ENCODE peak calls at places on chromosomes 5 and 9, in eight cellular contexts. X is RWPE1, K is ovary, V is HFF-Myc, P is type B pancreatic cell, L is astrocyte of the spinal cord, Q is thyroid gland, B is brain microvascular endothelial cell. J is an unnamed sample.

GRCh38 chr5:33310471-33310870 is 130.3 kb upstream of the TARS1 start:
- DNase-seq in X (peak; percentile 66), K (no peak), V (no peak), P (no peak), L (peak; percentile 77), Q (no peak), B (no peak), J (no peak)

GRCh38 chr5:134874831-134875655 is 872 bp downstream of the TXNDC15 start:
- DNase-seq in X (peak; percentile 90), K (peak; percentile 51), V (peak; percentile 72), P (no peak), L (peak; percentile 92), Q (peak; percentile 45), B (peak; percentile 85), J (peak; percentile 14)

GRCh38 chr5:148374693-148375360 is 8.9 kb upstream of the FBXO38 start:
- DNase-seq in X (peak; percentile 74), K (no peak), V (no peak), P (no peak), L (peak; percentile 62), Q (peak; percentile 22), B (peak; percentile 57), J (peak; percentile 47)

GRCh38 chr5:96868603-96869371 is 7.5 kb upstream of the ERAP2 start:
- DNase-seq in X (peak; percentile 68), K (no peak), V (no peak), P (no peak), L (peak; percentile 75), Q (peak; percentile 5), B (peak; percentile 63), J (peak; percentile 38)

GRCh38 chr5:914612-915011 is 21.9 kb downstream of the TRIP13 start:
- DNase-seq in X (no peak), K (no peak), V (no peak), P (no peak), L (no peak), Q (no peak), B (no peak), J (no peak)

GRCh38 chr5:160298189-160298588 is 14.2 kb downstream of the CCNJL start:
- DNase-seq in X (no peak), K (no peak), V (no peak), P (no peak), L (no peak), Q (no peak), B (no peak), J (no peak)

GRCh38 chr5:179585903-179586511 is 35.7 kb downstream of the RUFY1 start:
- DNase-seq in X (no peak), K (no peak), V (no peak), P (no peak), L (no peak), Q (no peak), B (no peak), J (no peak)

GRCh38 chr5:73770601-73771025 is 144.6 kb downstream of the ARHGEF28 start:
- DNase-seq in X (no peak), K (no peak), V (no peak), P (no peak), L (peak; percentile 62), Q (no peak), B (no peak), J (no peak)

GRCh38 chr9:20989923-20990341 is 41.5 kb downstream of the HACD4 start:
- DNase-seq in X (no peak), K (no peak), V (no peak), P (no peak), L (peak; percentile 61), Q (peak; percentile 15), B (no peak), J (peak; percentile 9)

GRCh38 chr9:126984969-126985368 is 70.4 kb downstream of the RALGPS1 start:
- DNase-seq in X (peak; percentile 30), K (no peak), V (no peak), P (no peak), L (no peak), Q (no peak), B (no peak), J (no peak)

GRCh38 chr5:96297867-96298266 is 135.2 kb downstream of the PCSK1 start:
- DNase-seq in X (no peak), K (no peak), V (peak; percentile 53), P (no peak), L (peak; percentile 76), Q (no peak), B (peak; percentile 88), J (no peak)

GRCh38 chr9:93680445-93681315 is 104.3 kb downstream of the PHF2 start:
- DNase-seq in X (no peak), K (no peak), V (no peak), P (peak; percentile 66), L (no peak), Q (no peak), B (no peak), J (peak; percentile 3)

GRCh38 chr5:138492552-138493045 is 27.3 kb downstream of the EGR1 start:
- DNase-seq in X (no peak), K (no peak), V (no peak), P (no peak), L (no peak), Q (no peak), B (no peak), J (no peak)

GRCh38 chr9:13614060-13614459 is 334.6 kb upstream of the MPDZ start:
- DNase-seq in X (no peak), K (no peak), V (no peak), P (no peak), L (no peak), Q (no peak), B (no peak), J (no peak)

GRCh38 chr5:26847041-26847736 is 191.2 kb downstream of the CDH9 start:
- DNase-seq in X (no peak), K (no peak), V (no peak), P (no peak), L (no peak), Q (no peak), B (peak; percentile 37), J (no peak)

GRCh38 chr5:173972844-173973613 is 15.9 kb upstream of the C5orf47 start:
- DNase-seq in X (peak; percentile 90), K (peak; percentile 89), V (peak; percentile 56), P (peak; percentile 84), L (peak; percentile 82), Q (peak; percentile 93), B (peak; percentile 82), J (peak; percentile 85)

GRCh38 chr5:34886718-34887117 is 28.6 kb downstream of the RAD1 start:
- DNase-seq in X (no peak), K (no peak), V (no peak), P (no peak), L (no peak), Q (peak; percentile 39), B (no peak), J (no peak)

GRCh38 chr9:31839273-31839672 is 545.2 kb upstream of the ACO1 start:
- DNase-seq in X (no peak), K (no peak), V (no peak), P (no peak), L (peak; percentile 8), Q (no peak), B (no peak), J (no peak)

GRCh38 chr5:22928821-22929482 is 75.8 kb upstream of the CDH12 start:
- DNase-seq in X (no peak), K (no peak), V (no peak), P (no peak), L (peak; percentile 3), Q (no peak), B (no peak), J (no peak)

GRCh38 chr5:98783051-98783649 is 9.7 kb downstream of the RGMB start:
- DNase-seq in X (no peak), K (no peak), V (no peak), P (no peak), L (no peak), Q (peak; percentile 87), B (no peak), J (peak; percentile 86)
- TF ChIP-seq CTCF in X (no peak), K (no peak), V (no peak), P (no peak), L (no peak), Q (no peak), B (no peak), J (no peak)

GRCh38 chr9:16868706-16869105 is 1.8 kb downstream of the BNC2 start:
- DNase-seq in X (no peak), K (no peak), V (no peak), P (no peak), L (peak; percentile 47), Q (no peak), B (no peak), J (no peak)
- TF ChIP-seq CTCF in X (no peak), K (no peak), V (no peak), P (no peak), L (no peak), Q (no peak), B (no peak), J (no peak)

GRCh38 chr9:38066167-38066906 is 2.7 kb downstream of the SHB start:
- DNase-seq in X (peak; percentile 60), K (no peak), V (no peak), P (no peak), L (no peak), Q (peak; percentile 66), B (no peak), J (peak; percentile 52)
- TF ChIP-seq CTCF in X (peak; percentile 48), K (no peak), V (no peak), P (peak; percentile 38), L (peak; percentile 20), Q (no peak), B (peak; percentile 41), J (no peak)

GRCh38 chr5:128667148-128667547 is 129.1 kb upstream of the FBN2 start:
- DNase-seq in X (no peak), K (no peak), V (no peak), P (no peak), L (no peak), Q (no peak), B (no peak), J (no peak)
- TF ChIP-seq CTCF in X (no peak), K (no peak), V (no peak), P (no peak), L (peak; percentile 17), Q (no peak), B (peak; percentile 14), J (no peak)